ENCODE peak calls at places on chromosomes 3 and 15, in four cellular contexts. F, J, Q and L are unnamed samples.

GRCh38 chr3:132606085-132606484 is 9.0 kb downstream of the ACKR4 start:
- DNase-seq in F (no peak), J (no peak), Q (no peak), L (no peak)

GRCh38 chr3:119311191-119311925 is 17.2 kb downstream of the ARHGAP31 start:
- DNase-seq in F (no peak), J (no peak), Q (no peak), L (no peak)

GRCh38 chr3:105066106-105066839 is 300.4 kb upstream of the ALCAM start:
- DNase-seq in F (no peak), J (no peak), Q (no peak), L (no peak)

GRCh38 chr3:78613366-78614008 is 1154.3 kb downstream of the ROBO1 start:
- DNase-seq in F (no peak), J (no peak), Q (no peak), L (no peak)

GRCh38 chr3:31255007-31255603 is 277.6 kb upstream of the STT3B start:
- DNase-seq in F (no peak), J (no peak), Q (peak), L (no peak)

GRCh38 chr3:184459355-184459754 is 79.5 kb downstream of the CHRD start:
- DNase-seq in F (no peak), J (no peak), Q (no peak), L (no peak)

GRCh38 chr3:171323934-171324535 is 136.2 kb downstream of the TNIK start:
- DNase-seq in F (no peak), J (no peak), Q (no peak), L (no peak)

GRCh38 chr3:9400626-9401025 is 3.2 kb downstream of the SETD5 start:
- DNase-seq in F (no peak), J (no peak), Q (no peak), L (no peak)

GRCh38 chr15:43896543-43896942 is 69.7 kb downstream of the WDR76 start:
- DNase-seq in F (no peak), J (no peak), Q (no peak), L (no peak)

GRCh38 chr3:142844339-142844977 is 44.4 kb downstream of the PCOLCE2 start:
- DNase-seq in F (no peak), J (peak), Q (peak), L (peak)

GRCh38 chr15:96625251-96625650 is 294.8 kb downstream of the NR2F2 start:
- DNase-seq in F (no peak), J (no peak), Q (no peak), L (no peak)

GRCh38 chr15:77148191-77148590 is 77.3 kb upstream of the TSPAN3 start:
- DNase-seq in F (no peak), J (no peak), Q (no peak), L (no peak)

GRCh38 chr15:25245801-25246622 is 192.8 kb downstream of the UBE3A start:
- DNase-seq in F (no peak), J (no peak), Q (no peak), L (no peak)

GRCh38 chr3:185075547-185075946 is 77.3 kb downstream of the C3orf70 start:
- DNase-seq in F (no peak), J (no peak), Q (no peak), L (no peak)

GRCh38 chr3:59777559-59778178 is 727.8 kb upstream of the CFAP20DC start:
- DNase-seq in F (no peak), J (no peak), Q (no peak), L (no peak)

GRCh38 chr3:147943265-147943945 is 534.2 kb downstream of the ZIC1 start:
- DNase-seq in F (no peak), J (no peak), Q (no peak), L (no peak)

GRCh38 chr3:116103868-116104530 is 341.3 kb downstream of the LSAMP start:
- DNase-seq in F (no peak), J (no peak), Q (no peak), L (no peak)

GRCh38 chr15:66484539-66485112 is 12.9 kb downstream of the SNAPC5 start:
- DNase-seq in F (no peak), J (peak), Q (no peak), L (no peak)

GRCh38 chr3:14303336-14304100 is 98.9 kb upstream of the SLC6A6 start:
- DNase-seq in F (no peak), J (no peak), Q (no peak), L (no peak)

GRCh38 chr3:59212128-59212764 is 162.4 kb upstream of the CFAP20DC start:
- DNase-seq in F (peak), J (peak), Q (peak), L (peak)

GRCh38 chr3:19363071-19363470 is 214.8 kb downstream of the KCNH8 start:
- DNase-seq in F (no peak), J (no peak), Q (no peak), L (no peak)

GRCh38 chr3:39208463-39209055 is 16.2 kb upstream of the XIRP1 start:
- DNase-seq in F (no peak), J (peak), Q (peak), L (peak)

GRCh38 chr3:165768680-165769079 is 68.5 kb downstream of the BCHE start:
- DNase-seq in F (no peak), J (no peak), Q (no peak), L (no peak)

GRCh38 chr15:74406992-74407705 is 26.6 kb downstream of the SEMA7A start:
- DNase-seq in F (no peak), J (no peak), Q (peak), L (peak)

GRCh38 chr15:90232196-90232595 is 1.5 kb downstream of the CIB1 start:
- DNase-seq in F (no peak), J (no peak), Q (no peak), L (no peak)

GRCh38 chr3:58630081-58630709 is 36.4 kb downstream of the FAM3D start:
- DNase-seq in F (no peak), J (peak), Q (peak), L (peak)

GRCh38 chr15:63752075-63752684 is 81.6 kb downstream of the HERC1 start:
- DNase-seq in F (peak), J (peak), Q (peak), L (peak)

GRCh38 chr3:120299403-120299802 is 14.4 kb upstream of the GPR156 start:
- DNase-seq in F (no peak), J (no peak), Q (no peak), L (no peak)

GRCh38 chr15:66844041-66844746 is 142.2 kb downstream of the SMAD6 start:
- DNase-seq in F (no peak), J (no peak), Q (no peak), L (no peak)

GRCh38 chr3:135103913-135104312 is 308.9 kb downstream of the EPHB1 start:
- DNase-seq in F (no peak), J (no peak), Q (no peak), L (no peak)
- TF ChIP-seq TARDBP in F (no peak), J (no peak), Q (no peak), L (no peak)

DNA sequence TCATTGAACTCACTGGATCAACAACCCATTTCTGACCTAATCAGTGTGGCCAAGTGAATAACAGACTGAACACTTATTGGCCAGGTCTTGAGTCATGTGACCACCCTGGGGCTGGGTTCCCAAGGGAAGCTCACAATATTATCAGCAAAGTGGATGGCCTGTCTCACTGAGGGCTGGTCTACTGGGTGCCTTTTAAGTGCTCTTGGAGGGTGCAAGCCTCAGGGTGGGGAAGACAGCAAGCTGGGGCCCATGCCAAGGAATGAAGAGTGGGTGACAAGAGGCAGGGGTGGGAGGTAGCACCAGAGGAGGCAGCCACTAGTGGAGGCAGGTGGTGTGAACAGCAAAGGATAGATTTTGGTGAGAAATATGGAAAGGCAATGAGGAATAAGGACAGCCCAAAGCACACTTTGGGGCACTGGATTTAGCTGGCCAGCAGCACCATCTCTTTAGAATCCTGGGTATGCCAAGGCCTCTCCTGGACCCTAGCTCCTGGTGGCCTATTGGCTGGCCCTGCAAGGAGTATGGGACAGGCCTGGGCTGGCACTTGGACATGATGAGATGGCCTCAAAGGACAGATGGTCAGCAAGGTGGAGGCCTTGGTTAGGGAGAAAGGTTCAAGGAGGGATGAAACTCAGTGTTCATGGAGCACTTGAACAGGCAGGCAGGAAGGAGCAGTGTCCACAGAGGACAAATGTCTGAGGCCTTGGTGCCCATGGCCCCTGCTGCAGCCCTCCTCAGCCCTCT is 34.2 kb downstream of the HMCES start:
- DNase-seq in F (no peak), J (no peak), Q (no peak), L (no peak)
- TF ChIP-seq FOXK2 in F (no peak), J (no peak), Q (no peak), L (no peak)

GRCh38 chr3:12229896-12230295 is 59.0 kb upstream of the PPARG start:
- DNase-seq in F (no peak), J (no peak), Q (no peak), L (no peak)
- TF ChIP-seq TARDBP in F (no peak), J (no peak), Q (no peak), L (no peak)

GRCh38 chr3:52247455-52248164 is 2.1 kb downstream of the PPM1M start:
- DNase-seq in F (no peak), J (no peak), Q (no peak), L (no peak)

GRCh38 chr3:52244061-52244628 is 1.4 kb upstream of the PPM1M start:
- DNase-seq in F (peak), J (no peak), Q (no peak), L (no peak)

GRCh38 chr3:52246728-52247454 is 1.3 kb downstream of the PPM1M start:
- DNase-seq in F (no peak), J (no peak), Q (no peak), L (no peak)

GRCh38 chr3:52246264-52246620 is 683 bp downstream of the PPM1M start:
- DNase-seq in F (no peak), J (no peak), Q (no peak), L (no peak)

DNA sequence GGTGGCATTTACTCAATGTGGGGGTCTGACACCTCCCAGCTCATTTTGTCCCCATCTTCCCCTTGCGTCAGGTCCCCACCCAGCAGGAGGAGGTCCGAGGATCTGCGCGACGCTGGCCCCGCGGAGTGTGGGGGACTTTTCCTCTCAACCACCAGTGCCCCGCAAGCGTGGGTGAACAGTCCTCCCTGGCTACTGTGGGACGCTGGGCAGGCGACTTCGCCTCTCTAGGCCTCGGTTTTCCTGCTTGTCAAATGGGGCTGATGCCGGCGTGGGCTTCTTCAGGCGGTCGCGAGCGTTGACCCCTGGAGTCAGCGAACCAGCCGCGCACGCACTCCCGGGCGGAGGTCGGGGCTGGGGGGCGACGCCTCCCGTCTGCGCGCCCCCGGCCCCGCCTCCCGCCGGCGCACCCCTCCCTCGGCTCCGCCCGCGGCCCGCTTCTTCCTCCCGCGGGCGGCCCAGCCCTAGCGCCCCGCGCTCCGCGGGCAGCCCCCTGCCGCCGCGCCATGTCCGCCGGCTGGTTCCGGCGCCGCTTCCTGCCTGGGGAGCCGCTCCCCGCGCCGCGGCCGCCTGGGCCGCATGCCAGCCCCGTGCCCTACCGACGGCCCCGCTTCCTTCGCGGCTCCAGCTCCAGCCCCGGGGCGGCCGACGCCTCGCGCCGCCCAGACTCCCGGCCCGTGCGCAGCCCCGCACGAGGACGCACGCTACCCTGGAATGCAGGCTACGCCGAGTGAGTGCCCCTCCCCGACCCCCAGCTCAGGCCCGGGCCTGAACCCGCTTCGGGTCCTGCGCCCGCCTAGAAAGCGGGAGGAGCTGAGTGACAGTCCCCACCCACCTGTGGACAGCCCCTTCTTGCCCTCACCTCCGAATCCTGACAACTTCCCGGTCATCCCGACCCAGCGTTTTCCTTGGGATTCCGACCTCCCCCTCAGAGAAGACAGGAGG is at the start of gene PPM1M:
- DNase-seq in F (no peak), J (peak), Q (no peak), L (peak)
- TF ChIP-seq FOXK2 in F (no peak), J (no peak), Q (no peak), L (no peak)

DNA sequence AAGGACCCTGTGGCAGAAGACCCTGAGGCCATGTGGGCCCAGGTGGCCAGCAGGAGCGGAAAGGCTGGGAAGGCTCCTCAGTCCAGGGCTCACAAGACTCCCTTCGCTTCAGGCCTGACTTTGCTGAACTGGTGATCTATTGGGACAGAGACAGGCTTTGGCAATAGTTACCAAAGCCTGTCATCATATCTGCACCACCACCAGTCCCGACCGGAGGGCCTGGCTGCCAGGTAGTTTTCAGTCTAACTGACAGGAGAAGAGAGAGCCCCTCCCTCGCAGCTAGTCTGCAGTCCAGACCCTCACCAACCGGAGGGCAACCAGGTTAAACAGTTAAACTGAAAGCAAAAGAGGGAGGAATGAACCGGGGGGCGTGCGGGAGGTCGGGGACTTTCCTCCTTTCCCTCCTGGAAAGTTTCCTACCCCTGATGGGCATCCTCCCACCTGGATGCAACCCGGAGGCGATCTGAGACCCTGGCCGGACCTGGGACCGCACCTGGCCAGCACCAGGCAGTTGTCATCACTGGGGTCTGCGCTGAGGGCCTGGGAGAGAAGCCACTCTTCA is 521 bp downstream of the RAB27A start:
- DNase-seq in F (no peak), J (no peak), Q (peak), L (peak)
- TF ChIP-seq TARDBP in F (no peak), J (no peak), Q (no peak), L (no peak)